ENCODE peak calls at places on chromosomes 13 and 19, in ten cellular contexts. One of them, this sample, is unnamed.

GRCh38 chr19:10881403-10882107 is 10.2 kb downstream of the CARM1 start:
- DNase-seq in stimulated activated CD8-positive, alpha-beta memory T cell treated with anti-CD3 and anti-CD28 coated beads, Interleukin-4, amount 100 ng/mL, for 4 hours: no peak
- DNase-seq in A673: no peak
- DNase-seq in IMR-90: no peak
- DNase-seq in epithelial cell of prostate: no peak
- DNase-seq in stimulated activated CD4-positive, alpha-beta T cell treated with anti-CD3 and anti-CD28 coated beads, Interleukin-1b, Interleukin-23, amount 100 ng/mL, for 24 hours: no peak
- DNase-seq in epithelial cell of esophagus: no peak
- DNase-seq in activated CD4-positive, alpha-beta T cell treated with anti-CD3 and anti-CD28 coated beads, Interleukin-2, amount 10 ng/mL, durations not matched to agents 7 days and 5 days: no peak
- DNase-seq in mucosa of gallbladder: no peak
- DNase-seq in amygdala: no peak
- DNase-seq in this sample: no peak

GRCh38 chr19:19040417-19040816 is 7.0 kb downstream of the ARMC6 start:
- DNase-seq in amygdala: no peak
- DNase-seq in mucosa of gallbladder: peak; percentile 63
- DNase-seq in stimulated activated CD8-positive, alpha-beta memory T cell treated with anti-CD3 and anti-CD28 coated beads, Interleukin-4, amount 100 ng/mL, for 4 hours: no peak
- DNase-seq in IMR-90: peak; percentile 91
- DNase-seq in stimulated activated CD4-positive, alpha-beta T cell treated with anti-CD3 and anti-CD28 coated beads, Interleukin-1b, Interleukin-23, amount 100 ng/mL, for 24 hours: no peak
- DNase-seq in epithelial cell of prostate: no peak
- DNase-seq in A673: no peak
- DNase-seq in activated CD4-positive, alpha-beta T cell treated with anti-CD3 and anti-CD28 coated beads, Interleukin-2, amount 10 ng/mL, durations not matched to agents 7 days and 5 days: no peak
- DNase-seq in epithelial cell of esophagus: peak; percentile 55
- DNase-seq in this sample: no peak

GRCh38 chr19:43738780-43739211 is 16.0 kb downstream of the SMG9 start:
- DNase-seq in stimulated activated CD4-positive, alpha-beta T cell treated with anti-CD3 and anti-CD28 coated beads, Interleukin-1b, Interleukin-23, amount 100 ng/mL, for 24 hours: no peak
- DNase-seq in IMR-90: no peak
- DNase-seq in epithelial cell of esophagus: no peak
- DNase-seq in mucosa of gallbladder: peak; percentile 68
- DNase-seq in stimulated activated CD8-positive, alpha-beta memory T cell treated with anti-CD3 and anti-CD28 coated beads, Interleukin-4, amount 100 ng/mL, for 4 hours: no peak
- DNase-seq in A673: no peak
- DNase-seq in amygdala: no peak
- DNase-seq in epithelial cell of prostate: no peak
- DNase-seq in activated CD4-positive, alpha-beta T cell treated with anti-CD3 and anti-CD28 coated beads, Interleukin-2, amount 10 ng/mL, durations not matched to agents 7 days and 5 days: no peak
- DNase-seq in this sample: no peak

GRCh38 chr13:94716016-94716415 is 3.7 kb upstream of the SOX21 start:
- DNase-seq in activated CD4-positive, alpha-beta T cell treated with anti-CD3 and anti-CD28 coated beads, Interleukin-2, amount 10 ng/mL, durations not matched to agents 7 days and 5 days: no peak
- DNase-seq in stimulated activated CD8-positive, alpha-beta memory T cell treated with anti-CD3 and anti-CD28 coated beads, Interleukin-4, amount 100 ng/mL, for 4 hours: no peak
- DNase-seq in A673: no peak
- DNase-seq in epithelial cell of prostate: no peak
- DNase-seq in epithelial cell of esophagus: no peak
- DNase-seq in stimulated activated CD4-positive, alpha-beta T cell treated with anti-CD3 and anti-CD28 coated beads, Interleukin-1b, Interleukin-23, amount 100 ng/mL, for 24 hours: no peak
- DNase-seq in mucosa of gallbladder: no peak
- DNase-seq in IMR-90: no peak
- DNase-seq in amygdala: no peak
- DNase-seq in this sample: no peak

GRCh38 chr13:66992683-66993082 is 237.5 kb downstream of the PCDH9 start:
- DNase-seq in activated CD4-positive, alpha-beta T cell treated with anti-CD3 and anti-CD28 coated beads, Interleukin-2, amount 10 ng/mL, durations not matched to agents 7 days and 5 days: no peak
- DNase-seq in epithelial cell of prostate: no peak
- DNase-seq in amygdala: no peak
- DNase-seq in IMR-90: no peak
- DNase-seq in epithelial cell of esophagus: no peak
- DNase-seq in mucosa of gallbladder: no peak
- DNase-seq in stimulated activated CD4-positive, alpha-beta T cell treated with anti-CD3 and anti-CD28 coated beads, Interleukin-1b, Interleukin-23, amount 100 ng/mL, for 24 hours: no peak
- DNase-seq in A673: no peak
- DNase-seq in stimulated activated CD8-positive, alpha-beta memory T cell treated with anti-CD3 and anti-CD28 coated beads, Interleukin-4, amount 100 ng/mL, for 4 hours: no peak
- DNase-seq in this sample: no peak

GRCh38 chr19:16920816-16921529 is 32.2 kb downstream of the F2RL3 start:
- DNase-seq in mucosa of gallbladder: no peak
- DNase-seq in stimulated activated CD8-positive, alpha-beta memory T cell treated with anti-CD3 and anti-CD28 coated beads, Interleukin-4, amount 100 ng/mL, for 4 hours: no peak
- DNase-seq in epithelial cell of esophagus: peak; percentile 98
- DNase-seq in IMR-90: peak; percentile 88
- DNase-seq in stimulated activated CD4-positive, alpha-beta T cell treated with anti-CD3 and anti-CD28 coated beads, Interleukin-1b, Interleukin-23, amount 100 ng/mL, for 24 hours: no peak
- DNase-seq in epithelial cell of prostate: peak; percentile 68
- DNase-seq in A673: peak; percentile 87
- DNase-seq in amygdala: no peak
- DNase-seq in activated CD4-positive, alpha-beta T cell treated with anti-CD3 and anti-CD28 coated beads, Interleukin-2, amount 10 ng/mL, durations not matched to agents 7 days and 5 days: no peak
- DNase-seq in this sample: no peak

GRCh38 chr13:72198042-72198441 is 331.0 kb upstream of the DACH1 start:
- DNase-seq in stimulated activated CD4-positive, alpha-beta T cell treated with anti-CD3 and anti-CD28 coated beads, Interleukin-1b, Interleukin-23, amount 100 ng/mL, for 24 hours: no peak
- DNase-seq in epithelial cell of esophagus: no peak
- DNase-seq in amygdala: no peak
- DNase-seq in epithelial cell of prostate: no peak
- DNase-seq in A673: no peak
- DNase-seq in mucosa of gallbladder: no peak
- DNase-seq in activated CD4-positive, alpha-beta T cell treated with anti-CD3 and anti-CD28 coated beads, Interleukin-2, amount 10 ng/mL, durations not matched to agents 7 days and 5 days: no peak
- DNase-seq in IMR-90: no peak
- DNase-seq in stimulated activated CD8-positive, alpha-beta memory T cell treated with anti-CD3 and anti-CD28 coated beads, Interleukin-4, amount 100 ng/mL, for 4 hours: no peak
- DNase-seq in this sample: no peak

GRCh38 chr19:55390461-55390880 is 4.7 kb downstream of the RPL28 start:
- DNase-seq in epithelial cell of esophagus: no peak
- DNase-seq in epithelial cell of prostate: no peak
- DNase-seq in IMR-90: no peak
- DNase-seq in stimulated activated CD4-positive, alpha-beta T cell treated with anti-CD3 and anti-CD28 coated beads, Interleukin-1b, Interleukin-23, amount 100 ng/mL, for 24 hours: no peak
- DNase-seq in activated CD4-positive, alpha-beta T cell treated with anti-CD3 and anti-CD28 coated beads, Interleukin-2, amount 10 ng/mL, durations not matched to agents 7 days and 5 days: no peak
- DNase-seq in amygdala: no peak
- DNase-seq in stimulated activated CD8-positive, alpha-beta memory T cell treated with anti-CD3 and anti-CD28 coated beads, Interleukin-4, amount 100 ng/mL, for 4 hours: no peak
- DNase-seq in mucosa of gallbladder: no peak
- DNase-seq in A673: peak; percentile 49
- DNase-seq in this sample: no peak

GRCh38 chr19:6058411-6059201 is 51.7 kb downstream of the RFX2 start:
- DNase-seq in activated CD4-positive, alpha-beta T cell treated with anti-CD3 and anti-CD28 coated beads, Interleukin-2, amount 10 ng/mL, durations not matched to agents 7 days and 5 days: no peak
- DNase-seq in stimulated activated CD8-positive, alpha-beta memory T cell treated with anti-CD3 and anti-CD28 coated beads, Interleukin-4, amount 100 ng/mL, for 4 hours: no peak
- DNase-seq in amygdala: no peak
- DNase-seq in epithelial cell of esophagus: no peak
- DNase-seq in stimulated activated CD4-positive, alpha-beta T cell treated with anti-CD3 and anti-CD28 coated beads, Interleukin-1b, Interleukin-23, amount 100 ng/mL, for 24 hours: no peak
- DNase-seq in mucosa of gallbladder: no peak
- DNase-seq in IMR-90: no peak
- DNase-seq in epithelial cell of prostate: no peak
- DNase-seq in A673: no peak
- DNase-seq in this sample: no peak

GRCh38 chr13:49213539-49213938 is 6.6 kb upstream of the MLNR start:
- DNase-seq in amygdala: no peak
- DNase-seq in stimulated activated CD8-positive, alpha-beta memory T cell treated with anti-CD3 and anti-CD28 coated beads, Interleukin-4, amount 100 ng/mL, for 4 hours: no peak
- DNase-seq in mucosa of gallbladder: no peak
- DNase-seq in activated CD4-positive, alpha-beta T cell treated with anti-CD3 and anti-CD28 coated beads, Interleukin-2, amount 10 ng/mL, durations not matched to agents 7 days and 5 days: no peak
- DNase-seq in A673: no peak
- DNase-seq in epithelial cell of esophagus: no peak
- DNase-seq in IMR-90: no peak
- DNase-seq in stimulated activated CD4-positive, alpha-beta T cell treated with anti-CD3 and anti-CD28 coated beads, Interleukin-1b, Interleukin-23, amount 100 ng/mL, for 24 hours: no peak
- DNase-seq in epithelial cell of prostate: no peak
- DNase-seq in this sample: no peak

GRCh38 chr19:40528078-40528477 is 48.6 kb upstream of the SHKBP1 start:
- DNase-seq in amygdala: no peak
- DNase-seq in A673: no peak
- DNase-seq in IMR-90: no peak
- DNase-seq in activated CD4-positive, alpha-beta T cell treated with anti-CD3 and anti-CD28 coated beads, Interleukin-2, amount 10 ng/mL, durations not matched to agents 7 days and 5 days: no peak
- DNase-seq in epithelial cell of prostate: no peak
- DNase-seq in stimulated activated CD4-positive, alpha-beta T cell treated with anti-CD3 and anti-CD28 coated beads, Interleukin-1b, Interleukin-23, amount 100 ng/mL, for 24 hours: no peak
- DNase-seq in epithelial cell of esophagus: no peak
- DNase-seq in stimulated activated CD8-positive, alpha-beta memory T cell treated with anti-CD3 and anti-CD28 coated beads, Interleukin-4, amount 100 ng/mL, for 4 hours: no peak
- DNase-seq in mucosa of gallbladder: no peak
- DNase-seq in this sample: no peak

GRCh38 chr13:111165611-111166010 is 50.5 kb downstream of the ARHGEF7 start:
- DNase-seq in IMR-90: no peak
- DNase-seq in stimulated activated CD8-positive, alpha-beta memory T cell treated with anti-CD3 and anti-CD28 coated beads, Interleukin-4, amount 100 ng/mL, for 4 hours: no peak
- DNase-seq in activated CD4-positive, alpha-beta T cell treated with anti-CD3 and anti-CD28 coated beads, Interleukin-2, amount 10 ng/mL, durations not matched to agents 7 days and 5 days: no peak
- DNase-seq in mucosa of gallbladder: no peak
- DNase-seq in A673: no peak
- DNase-seq in epithelial cell of esophagus: no peak
- DNase-seq in stimulated activated CD4-positive, alpha-beta T cell treated with anti-CD3 and anti-CD28 coated beads, Interleukin-1b, Interleukin-23, amount 100 ng/mL, for 24 hours: no peak
- DNase-seq in epithelial cell of prostate: no peak
- DNase-seq in amygdala: no peak
- DNase-seq in this sample: no peak

GRCh38 chr13:39930544-39931444 is 275.3 kb downstream of the COG6 start:
- DNase-seq in stimulated activated CD8-positive, alpha-beta memory T cell treated with anti-CD3 and anti-CD28 coated beads, Interleukin-4, amount 100 ng/mL, for 4 hours: no peak
- DNase-seq in IMR-90: no peak
- DNase-seq in mucosa of gallbladder: no peak
- DNase-seq in epithelial cell of prostate: no peak
- DNase-seq in activated CD4-positive, alpha-beta T cell treated with anti-CD3 and anti-CD28 coated beads, Interleukin-2, amount 10 ng/mL, durations not matched to agents 7 days and 5 days: no peak
- DNase-seq in epithelial cell of esophagus: no peak
- DNase-seq in stimulated activated CD4-positive, alpha-beta T cell treated with anti-CD3 and anti-CD28 coated beads, Interleukin-1b, Interleukin-23, amount 100 ng/mL, for 24 hours: no peak
- DNase-seq in amygdala: no peak
- DNase-seq in A673: no peak
- DNase-seq in this sample: no peak

GRCh38 chr19:50695251-50696064 is 24.1 kb downstream of the SHANK1 start:
- DNase-seq in IMR-90: no peak
- DNase-seq in activated CD4-positive, alpha-beta T cell treated with anti-CD3 and anti-CD28 coated beads, Interleukin-2, amount 10 ng/mL, durations not matched to agents 7 days and 5 days: peak; percentile 39
- DNase-seq in amygdala: no peak
- DNase-seq in stimulated activated CD4-positive, alpha-beta T cell treated with anti-CD3 and anti-CD28 coated beads, Interleukin-1b, Interleukin-23, amount 100 ng/mL, for 24 hours: no peak
- DNase-seq in stimulated activated CD8-positive, alpha-beta memory T cell treated with anti-CD3 and anti-CD28 coated beads, Interleukin-4, amount 100 ng/mL, for 4 hours: no peak
- DNase-seq in A673: peak; percentile 48
- DNase-seq in mucosa of gallbladder: no peak
- DNase-seq in epithelial cell of prostate: no peak
- DNase-seq in epithelial cell of esophagus: no peak
- DNase-seq in this sample: no peak

GRCh38 chr13:112066624-112067004 is 335 bp upstream of the SOX1 start:
- DNase-seq in amygdala: no peak
- DNase-seq in A673: peak; percentile 96
- DNase-seq in epithelial cell of prostate: no peak
- DNase-seq in activated CD4-positive, alpha-beta T cell treated with anti-CD3 and anti-CD28 coated beads, Interleukin-2, amount 10 ng/mL, durations not matched to agents 7 days and 5 days: peak; percentile 20
- DNase-seq in IMR-90: no peak
- DNase-seq in mucosa of gallbladder: peak; percentile 18
- DNase-seq in stimulated activated CD4-positive, alpha-beta T cell treated with anti-CD3 and anti-CD28 coated beads, Interleukin-1b, Interleukin-23, amount 100 ng/mL, for 24 hours: peak; percentile 54
- DNase-seq in stimulated activated CD8-positive, alpha-beta memory T cell treated with anti-CD3 and anti-CD28 coated beads, Interleukin-4, amount 100 ng/mL, for 4 hours: peak; percentile 5
- DNase-seq in epithelial cell of esophagus: peak; percentile 17
- DNase-seq in this sample: no peak

GRCh38 chr13:39379118-39379517 is 223.9 kb downstream of the LHFPL6 start:
- DNase-seq in activated CD4-positive, alpha-beta T cell treated with anti-CD3 and anti-CD28 coated beads, Interleukin-2, amount 10 ng/mL, durations not matched to agents 7 days and 5 days: no peak
- DNase-seq in stimulated activated CD4-positive, alpha-beta T cell treated with anti-CD3 and anti-CD28 coated beads, Interleukin-1b, Interleukin-23, amount 100 ng/mL, for 24 hours: no peak
- DNase-seq in A673: no peak
- DNase-seq in IMR-90: no peak
- DNase-seq in epithelial cell of prostate: no peak
- DNase-seq in epithelial cell of esophagus: no peak
- DNase-seq in mucosa of gallbladder: no peak
- DNase-seq in amygdala: no peak
- DNase-seq in stimulated activated CD8-positive, alpha-beta memory T cell treated with anti-CD3 and anti-CD28 coated beads, Interleukin-4, amount 100 ng/mL, for 4 hours: no peak
- DNase-seq in this sample: no peak

GRCh38 chr13:97758317-97758716 is 195.2 kb upstream of the IPO5 start:
- DNase-seq in mucosa of gallbladder: no peak
- DNase-seq in amygdala: no peak
- DNase-seq in activated CD4-positive, alpha-beta T cell treated with anti-CD3 and anti-CD28 coated beads, Interleukin-2, amount 10 ng/mL, durations not matched to agents 7 days and 5 days: no peak
- DNase-seq in epithelial cell of prostate: no peak
- DNase-seq in IMR-90: no peak
- DNase-seq in stimulated activated CD8-positive, alpha-beta memory T cell treated with anti-CD3 and anti-CD28 coated beads, Interleukin-4, amount 100 ng/mL, for 4 hours: no peak
- DNase-seq in epithelial cell of esophagus: no peak
- DNase-seq in A673: no peak
- DNase-seq in stimulated activated CD4-positive, alpha-beta T cell treated with anti-CD3 and anti-CD28 coated beads, Interleukin-1b, Interleukin-23, amount 100 ng/mL, for 24 hours: no peak
- DNase-seq in this sample: no peak

GRCh38 chr19:12841094-12841493 is 2.8 kb downstream of the MAST1 start:
- DNase-seq in epithelial cell of prostate: no peak
- DNase-seq in activated CD4-positive, alpha-beta T cell treated with anti-CD3 and anti-CD28 coated beads, Interleukin-2, amount 10 ng/mL, durations not matched to agents 7 days and 5 days: peak; percentile 29
- DNase-seq in IMR-90: peak; percentile 20
- DNase-seq in amygdala: no peak
- DNase-seq in A673: no peak
- DNase-seq in epithelial cell of esophagus: peak; percentile 24
- DNase-seq in stimulated activated CD8-positive, alpha-beta memory T cell treated with anti-CD3 and anti-CD28 coated beads, Interleukin-4, amount 100 ng/mL, for 4 hours: no peak
- DNase-seq in mucosa of gallbladder: no peak
- DNase-seq in stimulated activated CD4-positive, alpha-beta T cell treated with anti-CD3 and anti-CD28 coated beads, Interleukin-1b, Interleukin-23, amount 100 ng/mL, for 24 hours: no peak
- DNase-seq in this sample: peak; percentile 60

GRCh38 chr19:57888494-57889231 is at the start of gene ZNF814:
- DNase-seq in IMR-90: peak; percentile 84
- DNase-seq in epithelial cell of esophagus: peak; percentile 82
- DNase-seq in activated CD4-positive, alpha-beta T cell treated with anti-CD3 and anti-CD28 coated beads, Interleukin-2, amount 10 ng/mL, durations not matched to agents 7 days and 5 days: peak; percentile 88
- DNase-seq in epithelial cell of prostate: no peak
- DNase-seq in amygdala: peak; percentile 21
- DNase-seq in stimulated activated CD8-positive, alpha-beta memory T cell treated with anti-CD3 and anti-CD28 coated beads, Interleukin-4, amount 100 ng/mL, for 4 hours: peak; percentile 75
- DNase-seq in mucosa of gallbladder: peak; percentile 93
- DNase-seq in stimulated activated CD4-positive, alpha-beta T cell treated with anti-CD3 and anti-CD28 coated beads, Interleukin-1b, Interleukin-23, amount 100 ng/mL, for 24 hours: peak; percentile 69
- DNase-seq in A673: peak; percentile 94
- DNase-seq in this sample: peak; percentile 88

GRCh38 chr13:113845723-113846638 is 17.9 kb downstream of the GAS6 start:
- DNase-seq in epithelial cell of esophagus: no peak
- DNase-seq in epithelial cell of prostate: no peak
- DNase-seq in amygdala: no peak
- DNase-seq in mucosa of gallbladder: no peak
- DNase-seq in A673: no peak
- DNase-seq in IMR-90: no peak
- DNase-seq in activated CD4-positive, alpha-beta T cell treated with anti-CD3 and anti-CD28 coated beads, Interleukin-2, amount 10 ng/mL, durations not matched to agents 7 days and 5 days: no peak
- DNase-seq in stimulated activated CD4-positive, alpha-beta T cell treated with anti-CD3 and anti-CD28 coated beads, Interleukin-1b, Interleukin-23, amount 100 ng/mL, for 24 hours: no peak
- DNase-seq in stimulated activated CD8-positive, alpha-beta memory T cell treated with anti-CD3 and anti-CD28 coated beads, Interleukin-4, amount 100 ng/mL, for 4 hours: no peak
- DNase-seq in this sample: no peak

GRCh38 chr13:34011552-34012085 is 193.7 kb downstream of the RFC3 start:
- DNase-seq in IMR-90: no peak
- DNase-seq in stimulated activated CD4-positive, alpha-beta T cell treated with anti-CD3 and anti-CD28 coated beads, Interleukin-1b, Interleukin-23, amount 100 ng/mL, for 24 hours: no peak
- DNase-seq in activated CD4-positive, alpha-beta T cell treated with anti-CD3 and anti-CD28 coated beads, Interleukin-2, amount 10 ng/mL, durations not matched to agents 7 days and 5 days: no peak
- DNase-seq in mucosa of gallbladder: no peak
- DNase-seq in epithelial cell of esophagus: peak; percentile 40
- DNase-seq in amygdala: no peak
- DNase-seq in stimulated activated CD8-positive, alpha-beta memory T cell treated with anti-CD3 and anti-CD28 coated beads, Interleukin-4, amount 100 ng/mL, for 4 hours: no peak
- DNase-seq in epithelial cell of prostate: no peak
- DNase-seq in A673: no peak
- DNase-seq in this sample: no peak

GRCh38 chr19:51294211-51294976 is 17.1 kb upstream of the IGLON5 start:
- DNase-seq in mucosa of gallbladder: no peak
- DNase-seq in epithelial cell of esophagus: no peak
- DNase-seq in A673: no peak
- DNase-seq in activated CD4-positive, alpha-beta T cell treated with anti-CD3 and anti-CD28 coated beads, Interleukin-2, amount 10 ng/mL, durations not matched to agents 7 days and 5 days: no peak
- DNase-seq in epithelial cell of prostate: no peak
- DNase-seq in stimulated activated CD4-positive, alpha-beta T cell treated with anti-CD3 and anti-CD28 coated beads, Interleukin-1b, Interleukin-23, amount 100 ng/mL, for 24 hours: no peak
- DNase-seq in stimulated activated CD8-positive, alpha-beta memory T cell treated with anti-CD3 and anti-CD28 coated beads, Interleukin-4, amount 100 ng/mL, for 4 hours: no peak
- DNase-seq in IMR-90: no peak
- DNase-seq in amygdala: no peak
- DNase-seq in this sample: no peak

GRCh38 chr13:44157614-44158013 is 216.0 kb upstream of the SERP2 start:
- DNase-seq in A673: no peak
- DNase-seq in stimulated activated CD4-positive, alpha-beta T cell treated with anti-CD3 and anti-CD28 coated beads, Interleukin-1b, Interleukin-23, amount 100 ng/mL, for 24 hours: no peak
- DNase-seq in mucosa of gallbladder: no peak
- DNase-seq in stimulated activated CD8-positive, alpha-beta memory T cell treated with anti-CD3 and anti-CD28 coated beads, Interleukin-4, amount 100 ng/mL, for 4 hours: no peak
- DNase-seq in epithelial cell of prostate: no peak
- DNase-seq in IMR-90: no peak
- DNase-seq in epithelial cell of esophagus: no peak
- DNase-seq in amygdala: no peak
- DNase-seq in activated CD4-positive, alpha-beta T cell treated with anti-CD3 and anti-CD28 coated beads, Interleukin-2, amount 10 ng/mL, durations not matched to agents 7 days and 5 days: no peak
- DNase-seq in this sample: no peak